ENCODE peak calls at places on chromosomes 16 and 17, in ten cellular contexts. U is heart left ventricle; W is GM23248; P is mesendoderm; O is CD8-positive, alpha-beta memory T cell; E is dorsolateral prefrontal cortex; G is spleen; Y is AG04450; C is CD8-positive, alpha-beta T cell; Z is DND-41. B is an unnamed sample.

GRCh38 chr16:59045496-59045895 is 311.4 kb upstream of the GOT2 start:
- DNase-seq in Z (no peak), E (no peak), C (no peak), Y (no peak), O (no peak), P (peak; percentile 10), G (no peak), U (no peak), W (no peak), B (no peak)

GRCh38 chr16:3152022-3152272 is 17.1 kb downstream of the ZNF213 start:
- DNase-seq in O (no peak), W (no peak), Z (no peak), C (no peak), P (no peak), U (peak; percentile 16), Y (no peak), G (no peak), E (no peak), B (no peak)

GRCh38 chr17:9274119-9274445 is 252.8 kb downstream of the NTN1 start:
- DNase-seq in E (no peak), C (no peak), W (no peak), P (no peak), Z (no peak), G (no peak), U (no peak), O (no peak), Y (no peak), B (no peak)

GRCh38 chr17:59757043-59757824 is 49.8 kb downstream of the VMP1 start:
- DNase-seq in W (peak; percentile 7), Z (no peak), O (no peak), Y (no peak), G (no peak), E (no peak), C (no peak), P (no peak), U (no peak), B (no peak)

GRCh38 chr17:77581480-77581879 is 377.0 kb upstream of the TNRC6C start:
- DNase-seq in Y (no peak), E (no peak), U (no peak), C (no peak), Z (no peak), O (no peak), P (no peak), G (no peak), W (peak; percentile 74), B (peak; percentile 1)

GRCh38 chr16:54944002-54944401 is 13.3 kb downstream of the IRX5 start:
- DNase-seq in W (peak; percentile 37), G (no peak), C (no peak), E (no peak), Z (no peak), P (no peak), U (no peak), O (no peak), Y (no peak), B (no peak)

GRCh38 chr17:62778990-62779681 is 29.0 kb downstream of the MARCHF10 start:
- DNase-seq in E (no peak), P (no peak), U (no peak), O (peak; percentile 52), C (no peak), W (peak; percentile 98), G (no peak), Z (no peak), Y (peak; percentile 91), B (peak; percentile 46)

GRCh38 chr16:67481561-67482259 is 753 bp upstream of the ATP6V0D1 start:
- DNase-seq in C (peak; percentile 20), W (peak; percentile 60), O (peak; percentile 43), G (peak; percentile 88), U (peak; percentile 61), P (no peak), E (no peak), Z (peak; percentile 68), Y (no peak), B (peak; percentile 79)

GRCh38 chr17:77206557-77206956 is 65.8 kb downstream of the SEC14L1 start:
- DNase-seq in W (peak; percentile 18), G (no peak), Y (no peak), C (no peak), Z (no peak), P (no peak), U (no peak), E (no peak), O (no peak), B (no peak)

GRCh38 chr16:54239441-54239840 is 47.1 kb downstream of the IRX3 start:
- DNase-seq in Y (no peak), O (no peak), P (no peak), G (no peak), Z (no peak), U (peak; percentile 52), W (peak; percentile 13), C (no peak), E (no peak), B (peak; percentile 37)

GRCh38 chr16:67489401-67490083 is 6.2 kb upstream of the AGRP start:
- DNase-seq in C (no peak), U (no peak), W (no peak), E (no peak), P (peak; percentile 14), Y (no peak), O (no peak), Z (no peak), G (no peak), B (no peak)

GRCh38 chr17:66716236-66717026 is 118.5 kb upstream of the CACNG5 start:
- DNase-seq in E (peak; percentile 70), U (no peak), P (peak; percentile 41), O (no peak), W (peak; percentile 17), Y (no peak), C (no peak), Z (no peak), G (no peak), B (no peak)

DNA sequence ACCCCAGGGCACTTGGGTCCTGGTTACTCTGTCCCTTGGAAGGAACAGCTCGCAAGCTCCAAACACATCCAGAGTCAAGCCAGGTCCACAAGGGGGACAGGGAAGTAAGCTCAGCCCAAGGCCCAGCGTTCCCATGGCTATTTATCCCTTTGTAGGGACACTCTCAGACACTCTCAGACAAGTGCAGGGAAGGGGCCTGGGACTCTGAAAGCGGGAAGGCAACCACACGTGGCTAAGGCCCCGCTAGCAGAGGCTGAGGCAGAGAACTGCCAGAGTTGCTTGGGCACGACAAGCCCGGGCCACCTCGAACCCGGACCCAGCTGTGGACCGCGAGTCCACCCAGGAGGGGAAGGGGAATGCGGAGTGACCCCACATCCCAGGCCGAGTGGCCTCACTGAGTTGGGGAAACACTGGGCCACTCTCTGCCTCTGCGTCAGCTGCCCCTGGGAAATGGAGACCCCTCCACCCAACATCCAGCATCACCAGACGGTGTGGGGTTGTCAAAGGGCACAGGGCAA is 10.2 kb downstream of the NPTX1 start:
- DNase-seq in P (no peak), Y (no peak), Z (no peak), O (no peak), E (no peak), C (no peak), W (no peak), G (no peak), U (no peak), B (no peak)
- H3K27me3 ChIP-seq in P (no peaks in the 10 kb centered on the region), Y (peaks cover 41% of the 10 kb centered on the region), Z (no peaks in the 10 kb centered on the region), O (peaks cover 23% of the 10 kb centered on the region), E (no peaks in the 10 kb centered on the region), C (peaks cover 14% of the 10 kb centered on the region), W (peaks cover 29% of the 10 kb centered on the region), G (peaks cover 94% of the 10 kb centered on the region), U (peaks cover 18% of the 10 kb centered on the region), B (no peaks in the 10 kb centered on the region)

GRCh38 chr17:81487089-81487486 is 25.5 kb downstream of the ACTG1 start:
- DNase-seq in P (no peak), U (no peak), O (no peak), C (no peak), G (no peak), Y (no peak), E (no peak), Z (no peak), W (no peak), B (no peak)
- H3K4me3 ChIP-seq in P (no peak overlapping the region), U (peak overlapping the region; percentile 81), O (no peak overlapping the region), C (peak overlapping the region; percentile 60), G (peak overlapping the region; percentile 67), Y (no peak overlapping the region), E (peak overlapping the region; percentile 80), Z (peak overlapping the region; percentile 85), W (peak overlapping the region; percentile 73), B (no peak overlapping the region)

DNA sequence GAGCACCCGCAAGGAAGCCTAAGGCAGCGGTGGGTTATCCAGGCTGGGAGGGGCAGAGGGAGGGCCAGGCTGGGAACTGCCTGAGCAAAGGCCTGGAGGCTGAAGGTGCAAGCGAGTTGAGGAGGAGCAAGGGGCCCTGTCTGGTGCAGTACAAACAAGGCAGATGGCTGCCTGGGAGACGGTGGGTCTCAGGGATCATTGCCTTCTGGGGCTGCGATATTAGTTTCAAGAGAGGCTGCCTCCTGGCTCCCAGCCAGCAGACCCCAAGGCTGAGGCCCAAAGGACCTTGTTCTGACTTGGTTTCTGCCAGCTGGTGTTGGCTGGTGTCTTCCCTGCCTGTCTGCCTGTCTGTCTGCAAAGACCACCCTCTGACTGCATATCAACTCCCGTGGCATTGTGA is 154.0 kb downstream of the IRF8 start:
- DNase-seq in U (no peak), G (peak; percentile 58), Y (no peak), W (no peak), Z (no peak), P (no peak), E (no peak), O (no peak), C (no peak), B (no peak)
- H3K27ac ChIP-seq in U (no peak overlapping the region), G (no peak overlapping the region), Y (no peak overlapping the region), W (no peak overlapping the region), Z (no peak overlapping the region), P (no peak overlapping the region), E (no peak overlapping the region), O (no peak overlapping the region), C (no peak overlapping the region), B (no peak overlapping the region)

GRCh38 chr16:817001-817906 is 16.7 kb upstream of the GNG13 start:
- DNase-seq in P (no peak), U (no peak), Z (no peak), C (no peak), E (no peak), G (no peak), W (peak; percentile 28), O (no peak), Y (no peak), B (no peak)
- H3K27me3 ChIP-seq in P (no peaks in the 10 kb centered on the region), U (peaks cover 24% of the 10 kb centered on the region), Z (no peaks in the 10 kb centered on the region), C (peaks cover 5% of the 10 kb centered on the region), E (peaks cover 11% of the 10 kb centered on the region), G (peaks cover 100% of the 10 kb centered on the region), W (peaks cover 17% of the 10 kb centered on the region), O (peaks cover 4% of the 10 kb centered on the region), Y (peaks cover 19% of the 10 kb centered on the region), B (no peaks in the 10 kb centered on the region)

DNA sequence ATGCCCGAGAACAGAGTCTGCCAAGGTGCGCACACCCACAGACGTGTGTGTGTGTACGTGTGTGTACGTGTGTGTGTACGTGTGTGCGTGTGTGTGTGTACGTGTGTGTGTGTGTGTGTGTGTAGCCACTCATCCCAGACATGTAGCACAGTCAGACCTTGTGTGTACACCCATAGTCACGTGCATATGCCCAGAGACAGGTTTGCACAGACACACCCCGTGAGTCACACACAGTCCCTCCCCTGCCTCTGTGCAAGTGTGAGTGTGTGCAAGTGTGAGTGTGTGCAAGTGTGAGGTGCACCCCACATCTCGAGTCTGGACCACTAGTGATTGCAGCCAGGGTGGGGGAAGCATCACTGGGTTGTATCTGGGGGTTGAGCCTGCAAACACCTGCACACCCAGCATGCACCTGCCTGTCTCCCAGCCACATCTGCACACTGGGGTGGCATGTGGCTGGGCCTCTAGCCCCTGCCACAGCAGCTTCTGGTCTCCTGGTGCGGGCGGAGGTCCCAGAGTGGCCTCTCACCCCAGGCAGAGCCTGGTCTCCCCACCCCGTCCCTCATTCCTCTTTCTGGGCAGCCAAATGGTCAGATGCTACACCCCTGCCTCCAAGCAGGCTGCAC is 23.6 kb downstream of the BAHCC1 start:
- DNase-seq in G (no peak), Y (no peak), U (no peak), O (no peak), P (no peak), C (no peak), Z (no peak), W (peak; percentile 59), E (no peak), B (no peak)
- H3K4me3 ChIP-seq in G (no peak overlapping the region), Y (peak overlapping the region; percentile 17), U (peak overlapping the region; percentile 44), O (no peak overlapping the region), P (no peak overlapping the region), C (no peak overlapping the region), Z (no peak overlapping the region), W (no peak overlapping the region), E (no peak overlapping the region), B (no peak overlapping the region)

B was measured in Peyer's patch.